ENCODE peak calls at places on chromosome 17, in six cellular contexts. One of them, this sample, is unnamed.

GRCh38 chr17:40618754-40619625 is 28.6 kb downstream of the SMARCE1 start:
- DNase-seq in K562: no peak
- DNase-seq in H1: no peak
- DNase-seq in GM12878: no peak
- DNase-seq in HCT116: no peak
- DNase-seq in HepG2: peak; percentile 43
- DNase-seq in this sample: no peak

GRCh38 chr17:5701371-5701770 is 117.1 kb upstream of the NLRP1 start:
- DNase-seq in K562: no peak
- DNase-seq in HepG2: no peak
- DNase-seq in HCT116: no peak
- DNase-seq in GM12878: no peak
- DNase-seq in H1: no peak
- DNase-seq in this sample: no peak

GRCh38 chr17:68972119-68972704 is 17.0 kb upstream of the ABCA8 start:
- DNase-seq in GM12878: no peak
- DNase-seq in HCT116: peak; percentile 15
- DNase-seq in K562: peak; percentile 49
- DNase-seq in HepG2: peak; percentile 43
- DNase-seq in H1: no peak
- DNase-seq in this sample: no peak

GRCh38 chr17:17387461-17388362 is 84.5 kb downstream of the NT5M start:
- DNase-seq in GM12878: no peak
- DNase-seq in HCT116: peak; percentile 90
- DNase-seq in K562: no peak
- DNase-seq in HepG2: peak; percentile 77
- DNase-seq in H1: peak; percentile 70
- DNase-seq in this sample: no peak

GRCh38 chr17:691423-691822 is 23.2 kb downstream of the VPS53 start:
- DNase-seq in HepG2: no peak
- DNase-seq in GM12878: no peak
- DNase-seq in K562: no peak
- DNase-seq in H1: no peak
- DNase-seq in HCT116: no peak
- DNase-seq in this sample: no peak

GRCh38 chr17:32429598-32429997 is 14.7 kb upstream of the PSMD11 start:
- DNase-seq in HCT116: no peak
- DNase-seq in K562: no peak
- DNase-seq in HepG2: no peak
- DNase-seq in GM12878: no peak
- DNase-seq in H1: no peak
- DNase-seq in this sample: no peak

GRCh38 chr17:27513849-27514248 is 57.6 kb downstream of the KSR1 start:
- DNase-seq in GM12878: no peak
- DNase-seq in H1: no peak
- DNase-seq in HepG2: no peak
- DNase-seq in K562: no peak
- DNase-seq in HCT116: no peak
- DNase-seq in this sample: no peak

GRCh38 chr17:55726440-55726839 is 3.8 kb upstream of the TMEM100 start:
- DNase-seq in H1: no peak
- DNase-seq in HepG2: no peak
- DNase-seq in K562: no peak
- DNase-seq in HCT116: no peak
- DNase-seq in GM12878: no peak
- DNase-seq in this sample: no peak

GRCh38 chr17:55454906-55455474 is 33.4 kb upstream of the MMD start:
- DNase-seq in K562: no peak
- DNase-seq in HCT116: no peak
- DNase-seq in GM12878: no peak
- DNase-seq in HepG2: peak; percentile 98
- DNase-seq in H1: no peak
- DNase-seq in this sample: no peak

GRCh38 chr17:83186751-83187421 is 107.5 kb downstream of the METRNL start:
- DNase-seq in GM12878: no peak
- DNase-seq in K562: no peak
- DNase-seq in HepG2: no peak
- DNase-seq in H1: no peak
- DNase-seq in HCT116: no peak
- DNase-seq in this sample: no peak

GRCh38 chr17:17366941-17367885 is 64.0 kb downstream of the NT5M start:
- DNase-seq in HCT116: no peak
- DNase-seq in K562: no peak
- DNase-seq in HepG2: no peak
- DNase-seq in GM12878: no peak
- DNase-seq in H1: no peak
- DNase-seq in this sample: no peak

GRCh38 chr17:57999496-58000017 is 7.5 kb downstream of the SRSF1 start:
- DNase-seq in HCT116: peak; percentile 80
- DNase-seq in H1: no peak
- DNase-seq in GM12878: peak; percentile 55
- DNase-seq in K562: peak; percentile 43
- DNase-seq in HepG2: peak; percentile 76
- DNase-seq in this sample: no peak

GRCh38 chr17:2050871-2051387 is 4.0 kb upstream of the HIC1 start:
- DNase-seq in K562: no peak
- DNase-seq in H1: peak; percentile 55
- DNase-seq in GM12878: no peak
- DNase-seq in HCT116: no peak
- DNase-seq in HepG2: no peak
- DNase-seq in this sample: no peak

GRCh38 chr17:21209511-21210175 is 4.3 kb downstream of the TMEM11 start:
- DNase-seq in HepG2: no peak
- DNase-seq in HCT116: no peak
- DNase-seq in GM12878: no peak
- DNase-seq in K562: no peak
- DNase-seq in H1: no peak
- DNase-seq in this sample: no peak

GRCh38 chr17:80892900-80893603 is 98.6 kb upstream of the CHMP6 start:
- DNase-seq in H1: no peak
- DNase-seq in GM12878: no peak
- DNase-seq in K562: no peak
- DNase-seq in HCT116: peak; percentile 53
- DNase-seq in HepG2: no peak
- DNase-seq in this sample: no peak

GRCh38 chr17:18184143-18185007 is 747 bp downstream of the ALKBH5 start:
- DNase-seq in K562: no peak
- DNase-seq in HepG2: no peak
- DNase-seq in H1: peak; percentile 65
- DNase-seq in HCT116: no peak
- DNase-seq in GM12878: no peak
- DNase-seq in this sample: no peak

GRCh38 chr17:40415390-40415789 is 2.3 kb downstream of the TOP2A start:
- DNase-seq in GM12878: no peak
- DNase-seq in HCT116: no peak
- DNase-seq in HepG2: peak; percentile 38
- DNase-seq in H1: no peak
- DNase-seq in K562: peak; percentile 32
- DNase-seq in this sample: no peak

GRCh38 chr17:21674242-21674731 is 18.0 kb upstream of the KCNJ18 start:
- DNase-seq in GM12878: no peak
- DNase-seq in K562: peak; percentile 58
- DNase-seq in H1: no peak
- DNase-seq in HCT116: no peak
- DNase-seq in HepG2: no peak
- DNase-seq in this sample: no peak

GRCh38 chr17:37676115-37676925 is 33.1 kb upstream of the DDX52 start:
- DNase-seq in H1: no peak
- DNase-seq in HepG2: peak; percentile 94
- DNase-seq in HCT116: no peak
- DNase-seq in GM12878: no peak
- DNase-seq in K562: no peak
- DNase-seq in this sample: no peak

GRCh38 chr17:28131592-28131991 is 89.1 kb downstream of the NLK start:
- DNase-seq in HCT116: no peak
- DNase-seq in K562: no peak
- DNase-seq in GM12878: no peak
- DNase-seq in H1: no peak
- DNase-seq in HepG2: no peak
- DNase-seq in this sample: no peak

GRCh38 chr17:68052810-68053209 is 17.3 kb downstream of the KPNA2 start:
- DNase-seq in GM12878: no peak
- DNase-seq in HCT116: no peak
- DNase-seq in H1: no peak
- DNase-seq in K562: no peak
- DNase-seq in HepG2: no peak
- DNase-seq in this sample: no peak

GRCh38 chr17:29444589-29444988 is 54.4 kb downstream of the TAOK1 start:
- DNase-seq in HCT116: no peak
- DNase-seq in GM12878: no peak
- DNase-seq in HepG2: no peak
- DNase-seq in H1: no peak
- DNase-seq in K562: no peak
- DNase-seq in this sample: no peak

GRCh38 chr17:35345445-35345925 is 27.9 kb downstream of the SLFN11 start:
- DNase-seq in H1: no peak
- DNase-seq in HCT116: no peak
- DNase-seq in GM12878: no peak
- DNase-seq in K562: no peak
- DNase-seq in HepG2: no peak
- DNase-seq in this sample: no peak

GRCh38 chr17:61251939-61252865 is 147.4 kb upstream of the TBX2 start:
- DNase-seq in HCT116: no peak
- DNase-seq in GM12878: no peak
- DNase-seq in H1: no peak
- DNase-seq in K562: no peak
- DNase-seq in HepG2: no peak
- DNase-seq in this sample: no peak

GRCh38 chr17:55421179-55421934 is at the start of gene MMD:
- DNase-seq in HepG2: no peak
- DNase-seq in H1: peak; percentile 83
- DNase-seq in HCT116: no peak
- DNase-seq in GM12878: no peak
- DNase-seq in K562: peak; percentile 41
- DNase-seq in this sample: no peak

GRCh38 chr17:14302421-14303099 is 1.7 kb downstream of the HS3ST3B1 start:
- DNase-seq in GM12878: no peak
- DNase-seq in H1: peak; percentile 86
- DNase-seq in HepG2: peak; percentile 48
- DNase-seq in HCT116: peak; percentile 41
- DNase-seq in K562: peak; percentile 71
- DNase-seq in this sample: no peak

GRCh38 chr17:70913086-70913485 is 743.8 kb downstream of the KCNJ2 start:
- DNase-seq in HCT116: no peak
- DNase-seq in H1: no peak
- DNase-seq in GM12878: no peak
- DNase-seq in HepG2: no peak
- DNase-seq in K562: no peak
- DNase-seq in this sample: no peak

GRCh38 chr17:46216682-46217081 is 23.5 kb upstream of the KANSL1 start:
- DNase-seq in GM12878: no peak
- DNase-seq in K562: no peak
- DNase-seq in H1: no peak
- DNase-seq in HepG2: no peak
- DNase-seq in HCT116: no peak
- DNase-seq in this sample: no peak

GRCh38 chr17:17481860-17482259 is 5.1 kb downstream of the MED9 start:
- DNase-seq in HepG2: no peak
- DNase-seq in K562: no peak
- DNase-seq in HCT116: no peak
- DNase-seq in GM12878: no peak
- DNase-seq in H1: no peak
- DNase-seq in this sample: no peak

GRCh38 chr17:79009397-79010303 is at the start of gene CANT1:
- DNase-seq in HCT116: peak; percentile 56
- DNase-seq in GM12878: peak; percentile 64
- DNase-seq in H1: peak; percentile 92
- DNase-seq in HepG2: peak; percentile 84
- DNase-seq in K562: peak; percentile 96
- DNase-seq in this sample: peak; percentile 66
- TF ChIP-seq ZNF274 in HCT116: no peak
- TF ChIP-seq ZNF274 in GM12878: no peak
- TF ChIP-seq ZNF274 in H1: no peak
- TF ChIP-seq ZNF274 in HepG2: peak; percentile 50
- TF ChIP-seq ZNF274 in K562: no peak
- TF ChIP-seq ZNF274 in this sample: no peak

DNA sequence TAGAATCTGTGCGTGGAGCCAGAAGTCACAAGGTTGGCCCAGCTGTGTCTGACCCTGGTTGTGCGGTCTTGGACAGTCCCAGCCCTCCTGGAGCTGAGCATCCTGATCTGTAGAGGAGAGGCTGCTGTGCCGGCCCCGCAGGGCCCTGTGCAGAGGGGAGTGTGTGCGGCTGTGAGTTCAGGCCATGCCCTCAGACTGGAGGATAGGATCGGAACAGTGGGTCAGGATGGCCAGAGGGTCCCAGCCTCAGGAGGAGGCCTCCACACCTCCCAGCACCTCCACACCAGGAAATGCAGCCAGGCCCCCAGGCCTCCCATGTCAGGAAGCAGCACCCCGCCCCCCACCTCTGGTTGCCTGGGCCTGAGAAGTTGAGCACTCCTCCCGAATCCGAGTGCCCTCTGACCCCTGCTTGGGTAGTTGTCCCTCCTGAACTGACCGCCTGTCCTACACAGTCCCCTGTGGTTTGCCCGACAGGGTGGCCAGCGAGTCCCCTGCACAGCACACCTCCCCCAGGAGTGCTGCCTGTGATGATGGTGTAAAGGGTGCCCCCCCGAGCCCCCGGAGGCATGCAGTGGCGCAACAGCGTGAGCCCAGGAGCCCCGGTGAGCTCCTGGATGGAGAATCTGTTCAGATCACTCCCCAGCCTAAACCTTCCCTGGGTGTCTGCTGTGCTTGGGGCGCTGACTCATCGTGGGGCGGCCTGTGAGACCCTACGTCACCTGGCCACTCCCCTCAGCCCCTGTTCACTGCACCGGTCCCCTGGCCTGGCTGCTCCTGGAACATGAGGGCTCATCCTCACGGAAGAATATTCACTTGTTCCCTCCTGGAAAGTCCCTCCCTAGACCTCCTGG is 285.2 kb downstream of the SEC14L1 start:
- DNase-seq in HepG2: no peak
- DNase-seq in HCT116: no peak
- DNase-seq in K562: peak; percentile 83
- DNase-seq in GM12878: no peak
- DNase-seq in H1: no peak
- DNase-seq in this sample: no peak
- H3K4me1 ChIP-seq in HepG2: peaks cover 62% of the 10 kb centered on the region
- H3K4me1 ChIP-seq in HCT116: no peaks in the 10 kb centered on the region
- H3K4me1 ChIP-seq in K562: peaks cover 45% of the 10 kb centered on the region
- H3K4me1 ChIP-seq in GM12878: peaks cover 60% of the 10 kb centered on the region
- H3K4me1 ChIP-seq in H1: peaks cover 43% of the 10 kb centered on the region
- H3K4me1 ChIP-seq in this sample: peaks cover 70% of the 10 kb centered on the region

GRCh38 chr17:6893382-6894205 is 62.1 kb upstream of the TEKT1 start:
- DNase-seq in HepG2: no peak
- DNase-seq in GM12878: no peak
- DNase-seq in HCT116: no peak
- DNase-seq in K562: peak; percentile 1
- DNase-seq in H1: peak; percentile 67
- DNase-seq in this sample: no peak
- H3K4me3 ChIP-seq in HepG2: no peak overlapping the region
- H3K4me3 ChIP-seq in GM12878: no peak overlapping the region
- H3K4me3 ChIP-seq in HCT116: no peak overlapping the region
- H3K4me3 ChIP-seq in K562: no peak overlapping the region
- H3K4me3 ChIP-seq in H1: peak overlapping the region; percentile 30
- H3K4me3 ChIP-seq in this sample: no peak overlapping the region

DNA sequence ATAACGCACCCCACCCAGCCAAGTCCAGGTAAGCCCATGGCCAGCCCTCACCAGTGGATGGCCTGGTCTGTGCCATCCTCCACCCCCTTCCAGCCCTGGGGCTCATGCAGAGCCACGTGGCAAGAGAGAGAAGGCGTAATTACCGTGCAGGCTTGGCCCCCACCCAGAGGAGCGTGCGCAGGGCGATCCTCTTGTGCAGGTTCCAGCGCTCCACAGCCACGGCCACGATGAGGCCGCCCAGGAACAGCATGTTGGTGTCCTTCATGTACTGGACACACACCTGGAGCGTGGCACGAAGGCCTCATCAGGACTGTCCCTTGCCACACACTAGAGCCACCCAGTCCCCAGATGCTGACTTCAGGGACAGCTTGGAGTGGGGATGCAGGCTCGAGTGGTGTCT is 6.7 kb downstream of the SLC13A5 start:
- DNase-seq in HepG2: no peak
- DNase-seq in HCT116: no peak
- DNase-seq in K562: no peak
- DNase-seq in GM12878: no peak
- DNase-seq in H1: no peak
- DNase-seq in this sample: no peak
- TF ChIP-seq ZNF274 in HepG2: no peak
- TF ChIP-seq ZNF274 in HCT116: no peak
- TF ChIP-seq ZNF274 in K562: no peak
- TF ChIP-seq ZNF274 in GM12878: no peak
- TF ChIP-seq ZNF274 in H1: no peak
- TF ChIP-seq ZNF274 in this sample: no peak